ENCODE peak calls at places on chromosomes 13 and 19, in five cellular contexts. One of them, this sample, is unnamed.
A peak's percentile ranks its signal among the peaks of the same experiment; 100 is the strongest.

GRCh38 chr19:20660473-20660872 is 898 bp downstream of the ZNF626 start:
- DNase-seq in iPS-NIHi11: no peak
- DNase-seq in activated T-helper 2 cell treated with anti-CD3 and anti-CD28 coated beads, Interferon-gamma antibody, Interleukin-2, Interleukin-4, amounts not matched to agents 10 μg/mL and 5 μg/mL and 100 μg/mL, durations not matched to agents 14 hours and 24 hours and 36 hours: no peak
- DNase-seq in stimulated activated effector memory CD8-positive, alpha-beta T cell treated with anti-CD3 and anti-CD28 coated beads, Interleukin-12 subunit alpha, Interleukin-12 subunit beta, amount 100 ng/mL, for 72 hours: no peak
- DNase-seq in stimulated activated CD4-positive, alpha-beta T cell treated with anti-CD3 and anti-CD28 coated beads, Interleukin-1b, Interleukin-23, amount 100 ng/mL, for 1 hour: no peak
- DNase-seq in this sample: no peak

GRCh38 chr13:45225370-45225769 is 24.5 kb upstream of the KCTD4 start:
- DNase-seq in iPS-NIHi11: no peak
- DNase-seq in stimulated activated CD4-positive, alpha-beta T cell treated with anti-CD3 and anti-CD28 coated beads, Interleukin-1b, Interleukin-23, amount 100 ng/mL, for 1 hour: no peak
- DNase-seq in activated T-helper 2 cell treated with anti-CD3 and anti-CD28 coated beads, Interferon-gamma antibody, Interleukin-2, Interleukin-4, amounts not matched to agents 10 μg/mL and 5 μg/mL and 100 μg/mL, durations not matched to agents 14 hours and 24 hours and 36 hours: no peak
- DNase-seq in stimulated activated effector memory CD8-positive, alpha-beta T cell treated with anti-CD3 and anti-CD28 coated beads, Interleukin-12 subunit alpha, Interleukin-12 subunit beta, amount 100 ng/mL, for 72 hours: no peak
- DNase-seq in this sample: no peak

GRCh38 chr13:102556806-102557205 is 40.0 kb upstream of the TPP2 start:
- DNase-seq in iPS-NIHi11: no peak
- DNase-seq in activated T-helper 2 cell treated with anti-CD3 and anti-CD28 coated beads, Interferon-gamma antibody, Interleukin-2, Interleukin-4, amounts not matched to agents 10 μg/mL and 5 μg/mL and 100 μg/mL, durations not matched to agents 14 hours and 24 hours and 36 hours: no peak
- DNase-seq in stimulated activated CD4-positive, alpha-beta T cell treated with anti-CD3 and anti-CD28 coated beads, Interleukin-1b, Interleukin-23, amount 100 ng/mL, for 1 hour: no peak
- DNase-seq in stimulated activated effector memory CD8-positive, alpha-beta T cell treated with anti-CD3 and anti-CD28 coated beads, Interleukin-12 subunit alpha, Interleukin-12 subunit beta, amount 100 ng/mL, for 72 hours: no peak
- DNase-seq in this sample: no peak

GRCh38 chr13:24356837-24357236 is 47.5 kb downstream of the C1QTNF9 start:
- DNase-seq in activated T-helper 2 cell treated with anti-CD3 and anti-CD28 coated beads, Interferon-gamma antibody, Interleukin-2, Interleukin-4, amounts not matched to agents 10 μg/mL and 5 μg/mL and 100 μg/mL, durations not matched to agents 14 hours and 24 hours and 36 hours: no peak
- DNase-seq in stimulated activated CD4-positive, alpha-beta T cell treated with anti-CD3 and anti-CD28 coated beads, Interleukin-1b, Interleukin-23, amount 100 ng/mL, for 1 hour: no peak
- DNase-seq in iPS-NIHi11: no peak
- DNase-seq in stimulated activated effector memory CD8-positive, alpha-beta T cell treated with anti-CD3 and anti-CD28 coated beads, Interleukin-12 subunit alpha, Interleukin-12 subunit beta, amount 100 ng/mL, for 72 hours: no peak
- DNase-seq in this sample: no peak

GRCh38 chr13:98454389-98454881 is 122.5 kb downstream of the STK24 start:
- DNase-seq in stimulated activated CD4-positive, alpha-beta T cell treated with anti-CD3 and anti-CD28 coated beads, Interleukin-1b, Interleukin-23, amount 100 ng/mL, for 1 hour: no peak
- DNase-seq in stimulated activated effector memory CD8-positive, alpha-beta T cell treated with anti-CD3 and anti-CD28 coated beads, Interleukin-12 subunit alpha, Interleukin-12 subunit beta, amount 100 ng/mL, for 72 hours: no peak
- DNase-seq in activated T-helper 2 cell treated with anti-CD3 and anti-CD28 coated beads, Interferon-gamma antibody, Interleukin-2, Interleukin-4, amounts not matched to agents 10 μg/mL and 5 μg/mL and 100 μg/mL, durations not matched to agents 14 hours and 24 hours and 36 hours: no peak
- DNase-seq in iPS-NIHi11: no peak
- DNase-seq in this sample: no peak

GRCh38 chr19:5131031-5131865 is 162.3 kb downstream of the KDM4B start:
- DNase-seq in stimulated activated effector memory CD8-positive, alpha-beta T cell treated with anti-CD3 and anti-CD28 coated beads, Interleukin-12 subunit alpha, Interleukin-12 subunit beta, amount 100 ng/mL, for 72 hours: no peak
- DNase-seq in stimulated activated CD4-positive, alpha-beta T cell treated with anti-CD3 and anti-CD28 coated beads, Interleukin-1b, Interleukin-23, amount 100 ng/mL, for 1 hour: no peak
- DNase-seq in activated T-helper 2 cell treated with anti-CD3 and anti-CD28 coated beads, Interferon-gamma antibody, Interleukin-2, Interleukin-4, amounts not matched to agents 10 μg/mL and 5 μg/mL and 100 μg/mL, durations not matched to agents 14 hours and 24 hours and 36 hours: no peak
- DNase-seq in iPS-NIHi11: peak; percentile 67
- DNase-seq in this sample: no peak

GRCh38 chr13:73223372-73223781 is 164.6 kb downstream of the KLF5 start:
- DNase-seq in stimulated activated CD4-positive, alpha-beta T cell treated with anti-CD3 and anti-CD28 coated beads, Interleukin-1b, Interleukin-23, amount 100 ng/mL, for 1 hour: no peak
- DNase-seq in stimulated activated effector memory CD8-positive, alpha-beta T cell treated with anti-CD3 and anti-CD28 coated beads, Interleukin-12 subunit alpha, Interleukin-12 subunit beta, amount 100 ng/mL, for 72 hours: peak; percentile 11
- DNase-seq in activated T-helper 2 cell treated with anti-CD3 and anti-CD28 coated beads, Interferon-gamma antibody, Interleukin-2, Interleukin-4, amounts not matched to agents 10 μg/mL and 5 μg/mL and 100 μg/mL, durations not matched to agents 14 hours and 24 hours and 36 hours: peak; percentile 22
- DNase-seq in iPS-NIHi11: no peak
- DNase-seq in this sample: no peak

GRCh38 chr13:34044660-34045080 is 226.7 kb downstream of the RFC3 start:
- DNase-seq in activated T-helper 2 cell treated with anti-CD3 and anti-CD28 coated beads, Interferon-gamma antibody, Interleukin-2, Interleukin-4, amounts not matched to agents 10 μg/mL and 5 μg/mL and 100 μg/mL, durations not matched to agents 14 hours and 24 hours and 36 hours: no peak
- DNase-seq in stimulated activated CD4-positive, alpha-beta T cell treated with anti-CD3 and anti-CD28 coated beads, Interleukin-1b, Interleukin-23, amount 100 ng/mL, for 1 hour: no peak
- DNase-seq in stimulated activated effector memory CD8-positive, alpha-beta T cell treated with anti-CD3 and anti-CD28 coated beads, Interleukin-12 subunit alpha, Interleukin-12 subunit beta, amount 100 ng/mL, for 72 hours: no peak
- DNase-seq in iPS-NIHi11: no peak
- DNase-seq in this sample: no peak

GRCh38 chr19:13020002-13020414 is 24.7 kb downstream of the NFIX start:
- DNase-seq in stimulated activated CD4-positive, alpha-beta T cell treated with anti-CD3 and anti-CD28 coated beads, Interleukin-1b, Interleukin-23, amount 100 ng/mL, for 1 hour: no peak
- DNase-seq in iPS-NIHi11: no peak
- DNase-seq in stimulated activated effector memory CD8-positive, alpha-beta T cell treated with anti-CD3 and anti-CD28 coated beads, Interleukin-12 subunit alpha, Interleukin-12 subunit beta, amount 100 ng/mL, for 72 hours: no peak
- DNase-seq in activated T-helper 2 cell treated with anti-CD3 and anti-CD28 coated beads, Interferon-gamma antibody, Interleukin-2, Interleukin-4, amounts not matched to agents 10 μg/mL and 5 μg/mL and 100 μg/mL, durations not matched to agents 14 hours and 24 hours and 36 hours: no peak
- DNase-seq in this sample: no peak

GRCh38 chr13:32409561-32410440 is 18.1 kb downstream of the N4BP2L1 start:
- DNase-seq in iPS-NIHi11: peak; percentile 74
- DNase-seq in stimulated activated effector memory CD8-positive, alpha-beta T cell treated with anti-CD3 and anti-CD28 coated beads, Interleukin-12 subunit alpha, Interleukin-12 subunit beta, amount 100 ng/mL, for 72 hours: no peak
- DNase-seq in stimulated activated CD4-positive, alpha-beta T cell treated with anti-CD3 and anti-CD28 coated beads, Interleukin-1b, Interleukin-23, amount 100 ng/mL, for 1 hour: no peak
- DNase-seq in activated T-helper 2 cell treated with anti-CD3 and anti-CD28 coated beads, Interferon-gamma antibody, Interleukin-2, Interleukin-4, amounts not matched to agents 10 μg/mL and 5 μg/mL and 100 μg/mL, durations not matched to agents 14 hours and 24 hours and 36 hours: no peak
- DNase-seq in this sample: no peak

GRCh38 chr13:113555141-113555540 is 29.4 kb upstream of the TFDP1 start:
- DNase-seq in activated T-helper 2 cell treated with anti-CD3 and anti-CD28 coated beads, Interferon-gamma antibody, Interleukin-2, Interleukin-4, amounts not matched to agents 10 μg/mL and 5 μg/mL and 100 μg/mL, durations not matched to agents 14 hours and 24 hours and 36 hours: no peak
- DNase-seq in stimulated activated CD4-positive, alpha-beta T cell treated with anti-CD3 and anti-CD28 coated beads, Interleukin-1b, Interleukin-23, amount 100 ng/mL, for 1 hour: no peak
- DNase-seq in iPS-NIHi11: no peak
- DNase-seq in stimulated activated effector memory CD8-positive, alpha-beta T cell treated with anti-CD3 and anti-CD28 coated beads, Interleukin-12 subunit alpha, Interleukin-12 subunit beta, amount 100 ng/mL, for 72 hours: no peak
- DNase-seq in this sample: peak; percentile 27

GRCh38 chr19:3617463-3617862 is 9.1 kb downstream of the CACTIN start:
- DNase-seq in stimulated activated CD4-positive, alpha-beta T cell treated with anti-CD3 and anti-CD28 coated beads, Interleukin-1b, Interleukin-23, amount 100 ng/mL, for 1 hour: no peak
- DNase-seq in iPS-NIHi11: no peak
- DNase-seq in stimulated activated effector memory CD8-positive, alpha-beta T cell treated with anti-CD3 and anti-CD28 coated beads, Interleukin-12 subunit alpha, Interleukin-12 subunit beta, amount 100 ng/mL, for 72 hours: no peak
- DNase-seq in activated T-helper 2 cell treated with anti-CD3 and anti-CD28 coated beads, Interferon-gamma antibody, Interleukin-2, Interleukin-4, amounts not matched to agents 10 μg/mL and 5 μg/mL and 100 μg/mL, durations not matched to agents 14 hours and 24 hours and 36 hours: no peak
- DNase-seq in this sample: no peak

This sample was measured in breast epithelium.